ENCODE peak calls at places on chromosomes 11 and 22, in seven cellular contexts. X, T, Y, G, Z, N and F are unnamed samples.

GRCh38 chr11:57335343-57336110 is at the start of gene SSRP1:
- DNase-seq in X (peak), T (peak), Y (peak), G (peak), Z (peak), N (peak), F (peak)

GRCh38 chr11:76736266-76736665 is 46.9 kb upstream of the TSKU start:
- DNase-seq in X (no peak), T (no peak), Y (no peak), G (no peak), Z (peak), N (peak), F (no peak)

GRCh38 chr22:49481651-49482399 is 345.8 kb downstream of the BRD1 start:
- DNase-seq in X (no peak), T (no peak), Y (no peak), G (no peak), Z (peak), N (no peak), F (no peak)

GRCh38 chr11:75426720-75427086 is 6.3 kb downstream of the KLHL35 start:
- DNase-seq in X (no peak), T (no peak), Y (no peak), G (no peak), Z (no peak), N (no peak), F (no peak)

GRCh38 chr22:30754971-30755759 is 60.5 kb downstream of the OSBP2 start:
- DNase-seq in X (peak), T (peak), Y (peak), G (peak), Z (peak), N (peak), F (peak)

GRCh38 chr22:46066691-46067090 is 83.6 kb upstream of the PPARA start:
- DNase-seq in X (no peak), T (no peak), Y (no peak), G (no peak), Z (no peak), N (no peak), F (no peak)

GRCh38 chr11:62077136-62077535 is 46.7 kb upstream of the INCENP start:
- DNase-seq in X (no peak), T (peak), Y (peak), G (no peak), Z (no peak), N (peak), F (no peak)

GRCh38 chr11:128757235-128757711 is 63.4 kb downstream of the FLI1 start:
- DNase-seq in X (peak), T (peak), Y (peak), G (no peak), Z (peak), N (peak), F (no peak)

GRCh38 chr11:65988791-65989592 is 13.0 kb downstream of the EIF1AD start:
- DNase-seq in X (peak), T (peak), Y (peak), G (peak), Z (peak), N (peak), F (peak)

GRCh38 chr11:14390669-14391068 is 31.7 kb upstream of the RRAS2 start:
- DNase-seq in X (no peak), T (no peak), Y (no peak), G (no peak), Z (no peak), N (no peak), F (no peak)

GRCh38 chr11:124864176-124864891 is 898 bp upstream of the ROBO3 start:
- DNase-seq in X (no peak), T (no peak), Y (no peak), G (no peak), Z (no peak), N (no peak), F (no peak)

GRCh38 chr11:112516771-112517170 is 256.1 kb upstream of the PLET1 start:
- DNase-seq in X (no peak), T (no peak), Y (no peak), G (no peak), Z (no peak), N (no peak), F (no peak)

DNA sequence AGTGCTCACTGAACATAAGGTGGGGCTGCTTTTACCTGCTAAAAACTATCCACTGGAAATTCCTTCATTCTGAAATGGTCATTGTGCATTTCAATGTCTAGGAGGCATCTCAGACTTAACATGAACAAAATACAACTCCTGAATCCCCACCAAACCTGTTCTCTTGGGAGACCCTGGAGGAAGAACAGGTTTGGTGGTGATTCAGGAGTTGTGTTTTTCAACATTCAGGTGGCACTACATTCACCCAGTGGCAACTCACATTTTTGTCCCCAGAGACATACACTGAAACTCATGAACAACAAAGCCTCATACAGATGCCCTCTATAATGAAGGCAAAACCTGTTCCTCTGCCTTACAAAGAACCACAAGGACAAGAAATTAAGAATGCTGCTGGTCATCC is 64.3 kb upstream of the CYP2D6 start:
- DNase-seq in X (no peak), T (no peak), Y (no peak), G (no peak), Z (no peak), N (peak), F (no peak)
- H3K18ac ChIP-seq in X (no peak), T (no peak), Y (no peak), G (no peak), Z (no peak), N (no peak), F (no peak)

GRCh38 chr11:34680206-34680605 is 59.3 kb downstream of the EHF start:
- DNase-seq in X (no peak), T (peak), Y (no peak), G (no peak), Z (peak), N (no peak), F (no peak)
- H2AK5ac ChIP-seq in X (no peak), T (peak), Y (no peak), G (no peak), Z (no peak), N (no peak), F (no peak)

GRCh38 chr22:37781434-37782059 is 26.2 kb upstream of the GCAT start:
- DNase-seq in X (peak), T (peak), Y (no peak), G (no peak), Z (peak), N (no peak), F (no peak)
- H3K18ac ChIP-seq in X (no peak), T (no peak), Y (peak), G (no peak), Z (no peak), N (no peak), F (peak)

DNA sequence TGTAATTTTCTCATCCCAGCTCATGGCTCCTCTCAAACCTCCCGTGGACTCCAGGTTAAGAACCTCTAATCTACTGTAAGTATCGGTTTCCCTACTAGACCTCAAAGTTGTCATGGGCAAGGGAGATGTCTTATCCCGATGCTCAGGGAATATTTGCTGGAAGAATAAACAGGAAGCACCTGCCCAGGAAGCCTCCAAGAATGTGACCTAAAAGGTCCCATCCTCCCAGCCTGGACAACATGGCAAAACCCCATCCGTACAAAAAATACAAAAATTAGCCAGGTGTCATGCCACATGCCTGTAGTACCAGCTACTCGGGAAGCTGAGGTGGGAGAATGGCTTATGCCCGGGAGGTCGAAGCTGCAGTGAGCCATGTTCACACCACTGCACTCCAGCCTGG is 62.4 kb downstream of the APOL1 start:
- DNase-seq in X (no peak), T (no peak), Y (no peak), G (no peak), Z (no peak), N (no peak), F (no peak)
- H2AK5ac ChIP-seq in X (no peak), T (no peak), Y (no peak), G (no peak), Z (no peak), N (no peak), F (no peak)

GRCh38 chr11:16825968-16826367 is 87.5 kb downstream of the C11orf58 start:
- DNase-seq in X (no peak), T (no peak), Y (no peak), G (no peak), Z (no peak), N (no peak), F (no peak)

GRCh38 chr11:16825091-16825490 is 86.6 kb downstream of the C11orf58 start:
- DNase-seq in X (no peak), T (no peak), Y (no peak), G (no peak), Z (peak), N (no peak), F (peak)

GRCh38 chr11:16831281-16832192 is 93.1 kb downstream of the C11orf58 start:
- DNase-seq in X (no peak), T (no peak), Y (peak), G (no peak), Z (no peak), N (peak), F (no peak)

GRCh38 chr11:16832193-16832539 is 93.7 kb downstream of the C11orf58 start:
- DNase-seq in X (no peak), T (no peak), Y (no peak), G (no peak), Z (no peak), N (no peak), F (no peak)

GRCh38 chr11:16827139-16827538 is 88.7 kb downstream of the C11orf58 start:
- DNase-seq in X (no peak), T (no peak), Y (no peak), G (no peak), Z (no peak), N (no peak), F (no peak)
- H3K18ac ChIP-seq in X (no peak), T (no peak), Y (no peak), G (no peak), Z (peak), N (no peak), F (no peak)

GRCh38 chr22:27620367-27621154 is 181.0 kb downstream of the MN1 start:
- DNase-seq in X (no peak), T (no peak), Y (no peak), G (no peak), Z (no peak), N (peak), F (no peak)
- H2AK5ac ChIP-seq in X (no peak), T (no peak), Y (peak), G (peak), Z (no peak), N (no peak), F (peak)

DNA sequence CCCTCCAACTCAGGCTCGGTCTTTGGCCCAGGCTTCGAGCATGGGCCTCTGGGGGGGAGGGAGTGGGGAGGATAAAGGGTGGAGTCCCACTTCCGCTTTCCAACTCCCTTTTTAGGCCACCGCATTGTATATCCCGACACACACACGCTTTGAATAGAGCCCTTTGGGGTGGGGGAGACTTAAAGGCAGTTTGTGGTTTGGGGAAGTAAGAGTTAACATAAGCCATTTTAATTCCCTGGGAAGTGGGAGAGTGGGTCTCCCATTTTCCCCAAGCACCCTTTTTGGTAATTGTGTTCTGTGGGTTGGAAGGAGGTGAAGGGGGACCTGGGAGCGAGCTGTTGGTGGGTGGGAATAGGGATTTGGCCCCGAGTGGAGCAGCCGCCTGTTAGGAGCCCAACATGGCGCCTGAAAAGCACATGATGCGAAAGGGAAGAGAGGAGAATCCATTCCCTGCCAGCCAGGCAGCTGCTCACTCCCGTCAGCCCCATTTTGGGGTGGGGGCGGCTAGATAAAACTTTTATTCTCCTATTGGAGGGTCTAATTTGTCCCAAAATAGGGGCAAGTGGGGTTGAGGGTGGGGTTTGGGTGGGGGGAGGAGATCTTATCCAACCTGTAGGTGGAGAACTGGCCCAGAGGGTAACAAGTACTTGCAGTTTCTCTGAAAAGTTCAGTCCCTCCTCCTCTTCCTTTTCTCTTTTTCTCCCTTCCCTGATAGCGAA is 983 bp downstream of the PCF11 start:
- DNase-seq in X (peak), T (peak), Y (peak), G (peak), Z (peak), N (peak), F (peak)
- H3K18ac ChIP-seq in X (peak), T (peak), Y (peak), G (peak), Z (peak), N (peak), F (peak)